ENCODE peak calls at places on chromosomes 3 and 15, in ten cellular contexts. K is mammary epithelial cell, Y is Peyer's patch, I is right lobe of liver, P is GM06990, J is adipocyte, X is fibroblast of the aortic adventitia, F is endodermal cell, N is vagina, G is OCI-LY7. H is an unnamed sample.
A peak's percentile ranks its signal among the peaks of the same experiment; 100 is the strongest.

GRCh38 chr3:128269796-128270195 is 116.5 kb downstream of the EEFSEC start:
- DNase-seq in K (no peak), Y (no peak), I (no peak), P (no peak), J (peak; percentile 22), X (no peak), F (peak; percentile 42), N (peak; percentile 54), G (no peak), H (no peak)

GRCh38 chr3:129003578-129004112 is 2.5 kb downstream of the EFCC1 start:
- DNase-seq in K (peak; percentile 48), Y (peak; percentile 75), I (no peak), P (no peak), J (no peak), X (no peak), F (peak; percentile 78), N (no peak), G (no peak), H (no peak)

GRCh38 chr15:82999905-83000671 is 11.4 kb downstream of the C15orf40 start:
- DNase-seq in K (peak; percentile 63), Y (no peak), I (no peak), P (no peak), J (peak; percentile 69), X (peak; percentile 82), F (peak; percentile 62), N (no peak), G (peak; percentile 70), H (peak; percentile 7)

GRCh38 chr3:135982922-135983581 is 17.5 kb downstream of the PPP2R3A start:
- DNase-seq in K (peak; percentile 60), Y (no peak), I (no peak), P (no peak), J (peak; percentile 22), X (peak; percentile 17), F (no peak), N (no peak), G (no peak), H (peak; percentile 32)

GRCh38 chr3:100407977-100408532 is 6.7 kb downstream of the LNP1 start:
- DNase-seq in K (no peak), Y (no peak), I (no peak), P (no peak), J (no peak), X (no peak), F (no peak), N (no peak), G (no peak), H (no peak)

GRCh38 chr3:123140591-123140990 is 61.2 kb upstream of the SEC22A start:
- DNase-seq in K (no peak), Y (no peak), I (no peak), P (no peak), J (no peak), X (no peak), F (no peak), N (no peak), G (no peak), H (no peak)

GRCh38 chr15:47951761-47952160 is 169.0 kb upstream of the SLC24A5 start:
- DNase-seq in K (no peak), Y (no peak), I (no peak), P (no peak), J (no peak), X (no peak), F (no peak), N (no peak), G (no peak), H (no peak)

GRCh38 chr15:91566116-91566515 is 287.4 kb upstream of the SLCO3A1 start:
- DNase-seq in K (no peak), Y (no peak), I (no peak), P (no peak), J (no peak), X (no peak), F (no peak), N (no peak), G (no peak), H (no peak)

GRCh38 chr3:126543457-126544090 is 15.2 kb downstream of the C3orf22 start:
- DNase-seq in K (no peak), Y (peak; percentile 18), I (peak; percentile 45), P (no peak), J (no peak), X (no peak), F (peak; percentile 22), N (no peak), G (no peak), H (no peak)

GRCh38 chr15:98292442-98293240 is 332.1 kb downstream of the ARRDC4 start:
- DNase-seq in K (peak; percentile 20), Y (no peak), I (peak; percentile 52), P (peak; percentile 17), J (peak; percentile 32), X (peak; percentile 3), F (peak; percentile 97), N (peak; percentile 79), G (peak; percentile 42), H (peak; percentile 59)
- H3K4me3 ChIP-seq in K (no peak overlapping the region), Y (peak overlapping the region; percentile 11), I (no peak overlapping the region), P (no peak overlapping the region), J (no peak overlapping the region), X (no peak overlapping the region), F (peak overlapping the region; percentile 68), N (no peak overlapping the region), G (no peak overlapping the region), H (peak overlapping the region; percentile 9)

GRCh38 chr15:86296762-86297161 is 217.1 kb downstream of the AGBL1 start:
- DNase-seq in K (no peak), Y (no peak), I (no peak), P (no peak), J (no peak), X (no peak), F (no peak), N (no peak), G (no peak), H (no peak)

DNA sequence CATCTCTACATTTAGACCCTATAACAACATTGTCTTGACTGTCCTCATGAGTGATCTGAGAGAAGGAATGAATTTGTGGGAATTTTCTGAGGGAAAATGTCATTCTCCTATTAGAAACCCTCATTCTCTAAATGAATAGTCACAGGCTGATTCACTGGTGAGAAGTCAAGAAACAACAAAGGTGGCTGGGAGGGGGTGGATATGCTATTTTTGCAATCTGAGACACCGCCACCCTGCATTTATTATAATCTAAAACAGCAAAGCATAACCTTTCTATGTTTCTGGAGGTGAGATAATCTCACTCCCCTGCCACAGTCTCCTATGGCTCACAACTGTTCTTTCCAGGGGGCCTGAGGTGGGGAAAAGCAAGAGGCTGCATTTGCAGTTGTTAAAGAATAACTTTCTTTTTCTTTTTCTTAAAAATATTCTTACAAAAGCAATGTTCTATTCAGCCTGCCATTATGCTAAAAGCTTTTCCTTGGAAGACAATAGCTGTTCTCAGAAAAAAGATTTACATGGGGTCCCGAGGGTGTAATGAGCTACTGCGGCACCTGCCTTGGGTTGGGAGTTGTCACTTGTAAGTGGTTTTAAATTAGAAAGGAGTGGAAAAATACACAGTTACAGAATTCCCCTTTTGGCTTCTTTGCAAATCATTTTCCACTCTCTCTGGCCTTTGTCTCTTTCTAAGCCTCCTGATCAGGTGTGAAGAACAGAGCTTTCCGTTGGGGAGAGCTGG is 220.9 kb downstream of the AGBL1 start:
- DNase-seq in K (peak; percentile 67), Y (no peak), I (no peak), P (no peak), J (no peak), X (no peak), F (no peak), N (no peak), G (no peak), H (no peak)
- H3K4me3 ChIP-seq in K (no peak overlapping the region), Y (no peak overlapping the region), I (no peak overlapping the region), P (no peak overlapping the region), J (no peak overlapping the region), X (no peak overlapping the region), F (no peak overlapping the region), N (no peak overlapping the region), G (no peak overlapping the region), H (no peak overlapping the region)

DNA sequence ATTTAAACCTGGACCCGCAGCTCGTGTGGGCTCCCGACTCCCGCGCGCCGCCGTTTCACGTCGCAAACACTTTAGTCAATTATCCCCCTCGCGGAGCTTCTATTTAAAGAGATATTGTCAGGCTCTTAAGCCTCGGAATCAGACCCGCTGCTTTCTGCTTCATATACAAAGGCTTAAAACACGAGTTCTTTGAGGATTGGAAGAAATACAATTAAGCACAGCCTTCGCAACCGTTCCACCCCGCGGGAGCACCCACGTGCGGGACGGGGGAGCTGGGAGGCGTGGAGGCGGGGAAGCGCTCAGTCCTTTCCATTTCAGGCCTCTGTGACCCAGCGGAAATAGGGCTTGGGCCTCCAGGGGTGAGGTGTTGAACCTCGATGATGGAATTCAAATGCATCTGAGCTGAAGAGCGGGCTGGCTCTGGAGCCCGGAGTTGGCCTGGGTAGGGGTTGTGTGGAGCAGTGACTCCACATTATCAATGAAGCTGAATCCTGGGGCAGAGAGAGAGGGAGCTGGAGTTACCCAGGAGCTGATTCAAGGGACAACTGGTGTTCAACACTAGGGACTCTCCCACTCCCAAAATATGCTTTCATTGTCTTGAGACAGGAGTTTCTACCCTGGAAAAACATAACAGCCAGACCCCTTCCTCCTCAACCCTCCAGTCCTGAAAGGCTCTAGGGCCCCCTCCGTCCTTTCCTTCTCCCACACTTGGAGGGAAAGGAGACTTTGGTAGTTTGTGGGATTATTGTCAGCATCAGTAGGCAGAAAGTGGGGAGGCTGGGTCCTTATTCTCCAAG is 2.4 kb downstream of the ANKRD63 start:
- DNase-seq in K (no peak), Y (no peak), I (no peak), P (no peak), J (no peak), X (no peak), F (peak; percentile 77), N (no peak), G (no peak), H (no peak)
- H3K4me3 ChIP-seq in K (no peak overlapping the region), Y (no peak overlapping the region), I (no peak overlapping the region), P (no peak overlapping the region), J (no peak overlapping the region), X (no peak overlapping the region), F (no peak overlapping the region), N (no peak overlapping the region), G (no peak overlapping the region), H (no peak overlapping the region)

GRCh38 chr3:14989943-14990753 is 42.8 kb downstream of the NR2C2 start:
- DNase-seq in K (peak; percentile 11), Y (no peak), I (peak; percentile 82), P (no peak), J (peak; percentile 1), X (peak; percentile 10), F (peak; percentile 63), N (no peak), G (no peak), H (peak; percentile 74)

GRCh38 chr3:14991148-14991742 is 43.9 kb downstream of the NR2C2 start:
- DNase-seq in K (no peak), Y (no peak), I (no peak), P (no peak), J (peak; percentile 10), X (no peak), F (no peak), N (no peak), G (no peak), H (no peak)

GRCh38 chr3:14991818-14992612 is 44.6 kb downstream of the NR2C2 start:
- DNase-seq in K (peak; percentile 19), Y (no peak), I (no peak), P (no peak), J (peak; percentile 4), X (no peak), F (no peak), N (no peak), G (no peak), H (no peak)

GRCh38 chr3:14984581-14985113 is 37.3 kb downstream of the NR2C2 start:
- DNase-seq in K (no peak), Y (no peak), I (no peak), P (no peak), J (no peak), X (no peak), F (no peak), N (no peak), G (no peak), H (no peak)

DNA sequence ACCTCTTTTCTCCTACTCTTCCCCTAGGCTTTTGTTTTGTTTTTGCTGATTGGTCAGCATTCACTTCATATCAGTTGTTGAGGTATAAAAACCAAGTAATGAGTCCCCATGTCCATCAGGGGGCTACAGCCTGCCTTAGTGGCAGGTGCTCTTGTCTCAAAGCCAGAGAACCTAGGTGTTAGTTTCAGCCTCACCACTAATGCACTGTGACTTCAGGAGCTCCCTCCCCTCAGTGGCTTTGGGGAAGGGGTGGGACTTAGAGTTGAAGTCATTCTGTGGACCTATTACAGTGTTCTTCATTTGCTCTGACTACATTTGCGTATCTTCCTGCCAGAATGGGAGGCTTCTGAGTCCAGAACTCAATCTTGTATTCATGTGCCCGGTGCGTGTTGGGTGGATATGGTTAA is 41.6 kb downstream of the NR2C2 start:
- DNase-seq in K (no peak), Y (peak; percentile 50), I (no peak), P (peak; percentile 71), J (no peak), X (no peak), F (peak; percentile 80), N (no peak), G (peak; percentile 71), H (no peak)
- H3K4me3 ChIP-seq in K (no peak overlapping the region), Y (no peak overlapping the region), I (no peak overlapping the region), P (no peak overlapping the region), J (no peak overlapping the region), X (no peak overlapping the region), F (no peak overlapping the region), N (no peak overlapping the region), G (no peak overlapping the region), H (no peak overlapping the region)